ENCODE peak calls at places on chromosomes 16 and 17, in ten cellular contexts. O, K, M, I, N, D, S, A, B and Z are unnamed samples.

GRCh38 chr16:48538746-48539484 is 71.1 kb downstream of the N4BP1 start:
- DNase-seq in O (no peak), K (no peak), M (no peak), I (no peak), N (no peak), D (peak), S (no peak), A (no peak), B (peak), Z (no peak)

GRCh38 chr17:45575126-45575885 is 84.8 kb upstream of the PLEKHM1 start:
- DNase-seq in O (no peak), K (no peak), M (peak), I (no peak), N (no peak), D (no peak), S (no peak), A (no peak), B (no peak), Z (no peak)

GRCh38 chr17:19250421-19251141 is 13.4 kb downstream of the EPN2 start:
- DNase-seq in O (no peak), K (no peak), M (peak), I (no peak), N (no peak), D (no peak), S (no peak), A (no peak), B (no peak), Z (no peak)

GRCh38 chr16:27735031-27735430 is 185.1 kb downstream of the KATNIP start:
- DNase-seq in O (no peak), K (no peak), M (no peak), I (no peak), N (no peak), D (no peak), S (no peak), A (no peak), B (no peak), Z (no peak)

GRCh38 chr16:77299395-77299794 is 100.2 kb downstream of the SYCE1L start:
- DNase-seq in O (no peak), K (no peak), M (no peak), I (no peak), N (no peak), D (peak), S (no peak), A (peak), B (no peak), Z (no peak)

GRCh38 chr16:702341-702740 is 3.3 kb downstream of the FBXL16 start:
- DNase-seq in O (no peak), K (no peak), M (no peak), I (no peak), N (no peak), D (no peak), S (no peak), A (no peak), B (no peak), Z (no peak)

GRCh38 chr16:86833136-86833535 is 254.8 kb downstream of the FOXL1 start:
- DNase-seq in O (no peak), K (no peak), M (no peak), I (no peak), N (no peak), D (no peak), S (no peak), A (no peak), B (no peak), Z (no peak)

GRCh38 chr17:32504166-32504990 is 17.6 kb downstream of the CDK5R1 start:
- DNase-seq in O (no peak), K (no peak), M (no peak), I (peak), N (no peak), D (no peak), S (no peak), A (peak), B (no peak), Z (no peak)

GRCh38 chr17:40456396-40456951 is 13.2 kb downstream of the IGFBP4 start:
- DNase-seq in O (no peak), K (no peak), M (no peak), I (no peak), N (no peak), D (no peak), S (no peak), A (no peak), B (no peak), Z (no peak)

GRCh38 chr16:5584100-5584499 is 486.5 kb upstream of the EEF2KMT start:
- DNase-seq in O (no peak), K (no peak), M (no peak), I (no peak), N (no peak), D (no peak), S (no peak), A (no peak), B (no peak), Z (no peak)

GRCh38 chr17:5380491-5381135 is 38.8 kb downstream of the NUP88 start:
- DNase-seq in O (no peak), K (no peak), M (no peak), I (no peak), N (no peak), D (no peak), S (no peak), A (no peak), B (no peak), Z (no peak)

GRCh38 chr17:44331249-44331760 is 6.7 kb upstream of the SLC25A39 start:
- DNase-seq in O (peak), K (peak), M (peak), I (peak), N (peak), D (peak), S (peak), A (peak), B (peak), Z (peak)

GRCh38 chr16:117381-118365 is 20.8 kb downstream of the NPRL3 start:
- DNase-seq in O (peak), K (peak), M (peak), I (peak), N (peak), D (peak), S (peak), A (peak), B (peak), Z (peak)